ENCODE peak calls at places on chromosomes 2 and 18, in seven cellular contexts. X is CD8-positive, alpha-beta T cell; B is PC-3; E is upper lobe of right lung; S is psoas muscle; M is CD4-positive, alpha-beta memory T cell; Z is right cardiac atrium. Y is an unnamed sample.
A peak's percentile ranks its signal among the peaks of the same experiment; 100 is the strongest.

GRCh38 chr18:79068299-79068945 is 772 bp upstream of the ATP9B start:
- DNase-seq in B (no peak), X (no peak), S (peak; percentile 49), Z (no peak), E (no peak), M (no peak), Y (no peak)

GRCh38 chr18:6484659-6485058 is 69.9 kb upstream of the L3MBTL4 start:
- DNase-seq in E (no peak), S (no peak), B (no peak), X (no peak), Z (no peak), M (no peak), Y (no peak)

GRCh38 chr2:233075966-233076339 is 15.8 kb downstream of the INPP5D start:
- DNase-seq in E (no peak), X (peak; percentile 37), S (no peak), B (no peak), Z (no peak), M (peak; percentile 50), Y (no peak)

GRCh38 chr2:154910701-154911100 is 212.2 kb downstream of the KCNJ3 start:
- DNase-seq in S (no peak), M (no peak), Z (no peak), B (no peak), X (no peak), E (no peak), Y (no peak)

GRCh38 chr2:12701786-12702660 is 14.7 kb upstream of the TRIB2 start:
- DNase-seq in M (no peak), X (no peak), S (no peak), Z (no peak), B (peak; percentile 73), E (no peak), Y (no peak)

GRCh38 chr18:68841301-68841700 is 43.4 kb downstream of the CCDC102B start:
- DNase-seq in Z (no peak), S (no peak), B (peak; percentile 46), X (no peak), M (no peak), E (no peak), Y (no peak)

GRCh38 chr2:235018838-235019237 is 67.0 kb downstream of the SH3BP4 start:
- DNase-seq in X (no peak), M (no peak), B (no peak), S (peak; percentile 15), Z (no peak), E (peak; percentile 13), Y (no peak)

GRCh38 chr18:11064106-11064505 is 85.3 kb downstream of the PIEZO2 start:
- DNase-seq in M (no peak), X (no peak), Z (no peak), B (no peak), E (no peak), S (no peak), Y (no peak)

GRCh38 chr18:56139792-56140254 is 498.6 kb downstream of the TXNL1 start:
- DNase-seq in E (peak; percentile 61), M (no peak), S (peak; percentile 79), X (no peak), B (no peak), Z (peak; percentile 67), Y (no peak)

GRCh38 chr18:5266721-5267120 is 28.8 kb downstream of the ZBTB14 start:
- DNase-seq in Z (no peak), X (no peak), B (no peak), M (no peak), E (no peak), S (no peak), Y (no peak)

GRCh38 chr2:127035212-127035611 is 71.7 kb downstream of the BIN1 start:
- DNase-seq in M (no peak), S (no peak), B (no peak), X (no peak), E (no peak), Z (no peak), Y (no peak)

GRCh38 chr2:108492364-108492763 is 41.9 kb upstream of the LIMS1 start:
- DNase-seq in X (no peak), B (peak; percentile 37), M (no peak), E (no peak), Z (no peak), S (no peak), Y (no peak)

GRCh38 chr2:63486861-63487290 is 101.4 kb downstream of the WDPCP start:
- DNase-seq in B (peak; percentile 4), E (no peak), Z (no peak), X (no peak), S (no peak), M (no peak), Y (no peak)

GRCh38 chr18:39732918-39733317 is 2167.3 kb upstream of the CELF4 start:
- DNase-seq in E (no peak), X (no peak), S (no peak), B (no peak), M (no peak), Z (no peak), Y (no peak)

GRCh38 chr2:190674966-190675650 is 26.2 kb downstream of the NAB1 start:
- DNase-seq in X (no peak), B (no peak), S (no peak), M (no peak), E (no peak), Z (no peak), Y (no peak)

GRCh38 chr2:127429291-127429690 is 11.1 kb downstream of the PROC start:
- DNase-seq in M (no peak), E (no peak), Z (no peak), S (no peak), B (no peak), X (no peak), Y (no peak)

GRCh38 chr2:235011607-235011928 is 59.8 kb downstream of the SH3BP4 start:
- DNase-seq in E (no peak), Z (no peak), S (no peak), M (no peak), X (no peak), B (no peak), Y (no peak)

GRCh38 chr18:74186661-74187060 is 38.3 kb downstream of the TIMM21 start:
- DNase-seq in E (no peak), Z (no peak), M (no peak), X (no peak), S (no peak), B (no peak), Y (no peak)

GRCh38 chr2:213959589-213959988 is 451.3 kb upstream of the VWC2L start:
- DNase-seq in E (no peak), S (no peak), B (no peak), M (no peak), Z (no peak), X (no peak), Y (no peak)

GRCh38 chr2:38430603-38431002 is 53.5 kb upstream of the ATL2 start:
- DNase-seq in E (no peak), X (no peak), M (no peak), S (no peak), B (no peak), Z (no peak), Y (no peak)

GRCh38 chr18:23612434-23613090 is 26.3 kb upstream of the NPC1 start:
- DNase-seq in M (no peak), Z (no peak), S (no peak), E (no peak), X (no peak), B (no peak), Y (peak; percentile 45)

GRCh38 chr2:133773862-133774674 is 205.8 kb upstream of the NCKAP5 start:
- DNase-seq in E (no peak), Z (no peak), X (no peak), M (no peak), B (no peak), S (no peak), Y (no peak)

GRCh38 chr2:240626531-240627300 is 1.4 kb downstream of the GPR35 start:
- DNase-seq in B (no peak), X (peak; percentile 8), E (peak; percentile 72), Z (peak; percentile 50), S (peak; percentile 54), M (no peak), Y (peak; percentile 57)

GRCh38 chr2:213086566-213086965 is 64.8 kb downstream of the IKZF2 start:
- DNase-seq in B (no peak), E (no peak), Z (no peak), M (no peak), X (no peak), S (no peak), Y (no peak)

GRCh38 chr18:64592246-64592645 is 443.4 kb upstream of the LINC00305 start:
- DNase-seq in S (no peak), B (no peak), E (no peak), Z (no peak), M (no peak), X (no peak), Y (no peak)
- H3K4me1 ChIP-seq in S (no peaks in the 10 kb centered on the region), B (no peaks in the 10 kb centered on the region), E (no peaks in the 10 kb centered on the region), Z (no peaks in the 10 kb centered on the region), M (no peaks in the 10 kb centered on the region), X (no peaks in the 10 kb centered on the region), Y (no peaks in the 10 kb centered on the region)

GRCh38 chr2:172098650-172099471 is 3.8 kb downstream of the DLX2 start:
- DNase-seq in Z (no peak), X (peak; percentile 50), M (no peak), B (peak; percentile 85), E (no peak), S (peak; percentile 68), Y (peak; percentile 89)
- H3K4me3 ChIP-seq in Z (no peak overlapping the region), X (no peak overlapping the region), M (no peak overlapping the region), B (peak overlapping the region; percentile 66), E (peak overlapping the region; percentile 36), S (peak overlapping the region; percentile 53), Y (no peak overlapping the region)

GRCh38 chr2:239112127-239112774 is 264.4 kb downstream of the TWIST2 start:
- DNase-seq in Z (peak; percentile 41), B (no peak), M (no peak), E (no peak), X (no peak), S (no peak), Y (peak; percentile 40)
- H3K4me1 ChIP-seq in Z (peaks cover 4% of the 10 kb centered on the region), B (peaks cover 12% of the 10 kb centered on the region), M (no peaks in the 10 kb centered on the region), E (peaks cover 18% of the 10 kb centered on the region), X (no peaks in the 10 kb centered on the region), S (peaks cover 20% of the 10 kb centered on the region), Y (peaks cover 19% of the 10 kb centered on the region)

GRCh38 chr2:219446689-219447088 is 12.0 kb downstream of the SPEG start:
- DNase-seq in M (no peak), S (no peak), X (no peak), Z (no peak), E (no peak), B (no peak), Y (no peak)
- H3K4me3 ChIP-seq in M (no peak overlapping the region), S (no peak overlapping the region), X (no peak overlapping the region), Z (no peak overlapping the region), E (no peak overlapping the region), B (no peak overlapping the region), Y (no peak overlapping the region)